ENCODE peak calls at places on chromosomes 16 and 17, in five cellular contexts. One of them, this sample, is unnamed.

GRCh38 chr17:62848334-62848733 is 40.2 kb upstream of the MARCHF10 start:
- DNase-seq in GM12878: no peak
- DNase-seq in A673: no peak
- DNase-seq in PC-3: no peak
- DNase-seq in neural progenitor cell: no peak
- DNase-seq in this sample: no peak

GRCh38 chr16:9818702-9819101 is 363.5 kb downstream of the GRIN2A start:
- DNase-seq in GM12878: no peak
- DNase-seq in A673: no peak
- DNase-seq in PC-3: no peak
- DNase-seq in neural progenitor cell: no peak
- DNase-seq in this sample: no peak

GRCh38 chr16:31029272-31029671 is 4.1 kb upstream of the STX4 start:
- DNase-seq in GM12878: no peak
- DNase-seq in A673: no peak
- DNase-seq in PC-3: no peak
- DNase-seq in neural progenitor cell: no peak
- DNase-seq in this sample: no peak

GRCh38 chr17:7241783-7242716 is at the start of gene GABARAP:
- DNase-seq in GM12878: peak; percentile 60
- DNase-seq in A673: peak; percentile 96
- DNase-seq in PC-3: peak; percentile 80
- DNase-seq in neural progenitor cell: peak; percentile 96
- DNase-seq in this sample: no peak

GRCh38 chr17:33689725-33690124 is 396.6 kb upstream of the ASIC2 start:
- DNase-seq in GM12878: no peak
- DNase-seq in A673: no peak
- DNase-seq in PC-3: peak; percentile 2
- DNase-seq in neural progenitor cell: no peak
- DNase-seq in this sample: no peak

GRCh38 chr17:35943537-35943936 is at the start of gene LYZL6:
- DNase-seq in GM12878: no peak
- DNase-seq in A673: no peak
- DNase-seq in PC-3: no peak
- DNase-seq in neural progenitor cell: no peak
- DNase-seq in this sample: no peak

GRCh38 chr17:10768766-10769383 is 35.0 kb downstream of the TMEM238L start:
- DNase-seq in GM12878: no peak
- DNase-seq in A673: no peak
- DNase-seq in PC-3: no peak
- DNase-seq in neural progenitor cell: no peak
- DNase-seq in this sample: no peak

GRCh38 chr17:51354908-51355307 is 94.6 kb downstream of the UTP18 start:
- DNase-seq in GM12878: no peak
- DNase-seq in A673: no peak
- DNase-seq in PC-3: no peak
- DNase-seq in neural progenitor cell: no peak
- DNase-seq in this sample: no peak

GRCh38 chr17:65228734-65229390 is 91.7 kb downstream of the RGS9 start:
- DNase-seq in GM12878: peak; percentile 89
- DNase-seq in A673: peak; percentile 91
- DNase-seq in PC-3: peak; percentile 41
- DNase-seq in neural progenitor cell: no peak
- DNase-seq in this sample: peak; percentile 37

GRCh38 chr16:55372792-55373488 is 48.9 kb downstream of the IRX6 start:
- DNase-seq in GM12878: no peak
- DNase-seq in A673: no peak
- DNase-seq in PC-3: no peak
- DNase-seq in neural progenitor cell: no peak
- DNase-seq in this sample: no peak

GRCh38 chr17:4881761-4882555 is 17.4 kb upstream of the C17orf107 start:
- DNase-seq in GM12878: no peak
- DNase-seq in A673: peak; percentile 68
- DNase-seq in PC-3: peak; percentile 67
- DNase-seq in neural progenitor cell: peak; percentile 79
- DNase-seq in this sample: no peak

GRCh38 chr17:41906465-41907184 is 12.1 kb downstream of the ACLY start:
- DNase-seq in GM12878: no peak
- DNase-seq in A673: peak; percentile 27
- DNase-seq in PC-3: no peak
- DNase-seq in neural progenitor cell: no peak
- DNase-seq in this sample: no peak

GRCh38 chr16:87492721-87493554 is at the start of gene ZCCHC14:
- DNase-seq in GM12878: peak; percentile 35
- DNase-seq in A673: peak; percentile 99
- DNase-seq in PC-3: peak; percentile 93
- DNase-seq in neural progenitor cell: peak; percentile 100
- DNase-seq in this sample: peak; percentile 40

GRCh38 chr17:30493802-30494201 is 16.6 kb downstream of the GOSR1 start:
- DNase-seq in GM12878: no peak
- DNase-seq in A673: no peak
- DNase-seq in PC-3: no peak
- DNase-seq in neural progenitor cell: no peak
- DNase-seq in this sample: no peak

GRCh38 chr16:74700206-74701040 is at the start of gene MLKL:
- DNase-seq in GM12878: peak; percentile 11
- DNase-seq in A673: peak; percentile 62
- DNase-seq in PC-3: peak; percentile 62
- DNase-seq in neural progenitor cell: peak; percentile 53
- DNase-seq in this sample: no peak

GRCh38 chr16:4580245-4580644 is 24.1 kb downstream of the C16orf96 start:
- DNase-seq in GM12878: no peak
- DNase-seq in A673: no peak
- DNase-seq in PC-3: peak; percentile 87
- DNase-seq in neural progenitor cell: no peak
- DNase-seq in this sample: no peak

GRCh38 chr16:24776486-24777220 is 47.2 kb downstream of the TNRC6A start:
- DNase-seq in GM12878: no peak
- DNase-seq in A673: no peak
- DNase-seq in PC-3: no peak
- DNase-seq in neural progenitor cell: no peak
- DNase-seq in this sample: no peak

GRCh38 chr16:72858611-72859493 is 189.1 kb downstream of the ZFHX3 start:
- DNase-seq in GM12878: no peak
- DNase-seq in A673: no peak
- DNase-seq in PC-3: no peak
- DNase-seq in neural progenitor cell: no peak
- DNase-seq in this sample: no peak

GRCh38 chr16:3106205-3106928 is 6.0 kb upstream of the ZNF205 start:
- DNase-seq in GM12878: no peak
- DNase-seq in A673: peak; percentile 93
- DNase-seq in PC-3: peak; percentile 81
- DNase-seq in neural progenitor cell: peak; percentile 97
- DNase-seq in this sample: no peak

GRCh38 chr17:71334041-71334781 is 786.6 kb upstream of the SOX9 start:
- DNase-seq in GM12878: no peak
- DNase-seq in A673: no peak
- DNase-seq in PC-3: no peak
- DNase-seq in neural progenitor cell: peak; percentile 8
- DNase-seq in this sample: no peak

GRCh38 chr17:33964344-33964979 is 290.6 kb upstream of the CCL2 start:
- DNase-seq in GM12878: peak; percentile 84
- DNase-seq in A673: no peak
- DNase-seq in PC-3: no peak
- DNase-seq in neural progenitor cell: no peak
- DNase-seq in this sample: no peak

GRCh38 chr17:8916470-8916869 is 49.0 kb upstream of the PIK3R6 start:
- DNase-seq in GM12878: no peak
- DNase-seq in A673: no peak
- DNase-seq in PC-3: no peak
- DNase-seq in neural progenitor cell: no peak
- DNase-seq in this sample: no peak

GRCh38 chr16:12629271-12629670 is 174.4 kb downstream of the CPPED1 start:
- DNase-seq in GM12878: no peak
- DNase-seq in A673: no peak
- DNase-seq in PC-3: no peak
- DNase-seq in neural progenitor cell: no peak
- DNase-seq in this sample: no peak

GRCh38 chr16:3727806-3728381 is 10.6 kb upstream of the TRAP1 start:
- DNase-seq in GM12878: no peak
- DNase-seq in A673: no peak
- DNase-seq in PC-3: no peak
- DNase-seq in neural progenitor cell: no peak
- DNase-seq in this sample: no peak

DNA sequence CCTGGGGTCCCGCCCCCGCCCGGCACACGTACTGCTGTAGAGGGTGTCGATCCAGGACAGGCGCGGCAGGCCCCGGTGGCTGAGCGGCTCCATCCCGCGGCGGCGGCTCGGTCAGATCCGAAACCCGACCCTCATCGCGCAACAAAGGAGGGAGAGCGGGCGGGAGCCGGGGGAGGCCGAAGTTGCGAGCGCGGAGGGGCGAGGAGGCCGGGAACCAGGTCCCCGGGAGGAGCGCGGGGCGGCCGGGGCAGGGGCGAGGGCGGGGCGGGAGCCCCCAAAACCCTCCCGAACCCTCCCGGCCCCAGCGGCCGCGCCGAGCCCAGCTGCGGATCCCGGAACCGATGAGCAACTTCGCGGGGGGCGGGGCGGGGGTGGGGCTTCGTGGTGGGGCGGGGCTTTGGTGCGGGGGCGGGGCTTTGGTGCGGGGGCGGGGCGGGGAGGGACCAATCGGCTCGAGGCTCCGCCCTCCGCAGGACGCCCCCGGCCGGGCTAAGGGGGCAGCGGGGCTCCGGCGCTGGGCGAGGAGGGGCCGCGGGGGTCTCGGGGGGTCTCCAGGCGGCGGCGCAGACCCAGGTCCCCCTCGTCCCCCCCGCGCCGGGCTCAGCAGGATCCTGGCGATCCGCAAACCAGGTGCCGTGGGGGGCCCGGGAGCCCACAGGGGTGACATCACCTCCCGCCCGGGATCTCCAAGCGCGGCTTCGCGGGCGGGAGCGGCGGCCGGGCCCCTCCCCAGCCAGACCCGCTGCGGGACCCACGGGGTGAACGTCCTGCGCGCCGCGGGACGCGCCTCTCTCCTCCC is at the start of gene ABR:
- DNase-seq in GM12878: no peak
- DNase-seq in A673: peak; percentile 60
- DNase-seq in PC-3: no peak
- DNase-seq in neural progenitor cell: peak; percentile 89
- DNase-seq in this sample: no peak
- H3K27ac ChIP-seq in GM12878: peak within 1 kb of the TSS; percentile 89
- H3K27ac ChIP-seq in A673: no peak within 1 kb of the TSS
- H3K27ac ChIP-seq in PC-3: no peak within 1 kb of the TSS
- H3K27ac ChIP-seq in neural progenitor cell: no peak within 1 kb of the TSS
- H3K27ac ChIP-seq in this sample: no peak within 1 kb of the TSS

GRCh38 chr16:50845296-50845695 is 103.4 kb downstream of the CYLD start:
- DNase-seq in GM12878: no peak
- DNase-seq in A673: no peak
- DNase-seq in PC-3: no peak
- DNase-seq in neural progenitor cell: no peak
- DNase-seq in this sample: no peak

GRCh38 chr16:50847166-50847565 is 105.3 kb downstream of the CYLD start:
- DNase-seq in GM12878: no peak
- DNase-seq in A673: no peak
- DNase-seq in PC-3: no peak
- DNase-seq in neural progenitor cell: no peak
- DNase-seq in this sample: no peak

GRCh38 chr16:50842589-50842988 is 100.7 kb downstream of the CYLD start:
- DNase-seq in GM12878: no peak
- DNase-seq in A673: no peak
- DNase-seq in PC-3: no peak
- DNase-seq in neural progenitor cell: no peak
- DNase-seq in this sample: no peak

GRCh38 chr16:50846511-50846910 is 104.6 kb downstream of the CYLD start:
- DNase-seq in GM12878: no peak
- DNase-seq in A673: no peak
- DNase-seq in PC-3: no peak
- DNase-seq in neural progenitor cell: no peak
- DNase-seq in this sample: no peak

GRCh38 chr16:50844840-50845239 is 103.0 kb downstream of the CYLD start:
- DNase-seq in GM12878: no peak
- DNase-seq in A673: no peak
- DNase-seq in PC-3: no peak
- DNase-seq in neural progenitor cell: no peak
- DNase-seq in this sample: no peak
- TF ChIP-seq EZH2 in GM12878: no peak
- TF ChIP-seq EZH2 in A673: no peak
- TF ChIP-seq EZH2 in PC-3: no peak
- TF ChIP-seq EZH2 in neural progenitor cell: no peak
- TF ChIP-seq EZH2 in this sample: no peak

DNA sequence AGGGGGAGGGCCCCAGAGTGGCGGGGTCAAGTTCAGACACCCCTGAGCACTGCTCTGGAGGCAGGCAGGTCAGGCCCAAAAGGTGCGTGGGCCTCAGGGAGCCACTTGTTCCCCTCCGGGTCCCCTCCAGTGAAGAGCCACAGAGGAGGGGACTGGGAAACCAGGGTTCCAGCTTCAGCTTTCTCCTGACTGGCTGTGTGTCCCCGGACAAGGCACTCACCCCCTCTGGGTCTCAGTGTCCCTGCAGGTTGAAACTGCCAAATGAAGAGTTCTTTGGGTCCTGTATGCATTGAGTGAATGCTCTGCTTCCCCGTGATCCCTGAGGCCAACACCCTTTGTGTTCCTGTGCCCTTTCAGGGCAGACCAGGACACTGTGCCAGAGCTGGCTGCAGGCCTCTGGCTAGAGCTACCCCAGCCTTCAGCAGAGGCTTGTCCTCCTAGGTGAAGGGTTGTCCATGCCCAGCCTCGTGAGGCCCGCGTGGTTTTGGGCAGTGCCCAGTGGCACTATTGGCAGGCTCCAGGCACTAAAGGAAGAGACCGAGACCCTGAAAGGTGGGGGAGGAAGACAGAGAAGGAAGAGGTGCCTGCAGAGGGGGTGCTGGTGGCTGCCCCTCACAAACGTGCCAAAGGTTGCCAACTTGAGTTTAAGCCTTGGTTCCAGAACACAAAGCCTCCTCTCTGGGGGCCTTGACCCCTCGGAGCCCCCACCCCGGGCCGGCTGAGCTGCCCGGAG is 13.2 kb upstream of the WNT3 start:
- DNase-seq in GM12878: no peak
- DNase-seq in A673: no peak
- DNase-seq in PC-3: no peak
- DNase-seq in neural progenitor cell: no peak
- DNase-seq in this sample: no peak
- H3K27ac ChIP-seq in GM12878: no peak overlapping the region
- H3K27ac ChIP-seq in A673: no peak overlapping the region
- H3K27ac ChIP-seq in PC-3: no peak overlapping the region
- H3K27ac ChIP-seq in neural progenitor cell: no peak overlapping the region
- H3K27ac ChIP-seq in this sample: no peak overlapping the region

GRCh38 chr17:48647103-48647963 is 21.2 kb upstream of the HOXB9 start:
- DNase-seq in GM12878: no peak
- DNase-seq in A673: no peak
- DNase-seq in PC-3: no peak
- DNase-seq in neural progenitor cell: peak; percentile 45
- DNase-seq in this sample: no peak

GRCh38 chr17:48646183-48647102 is 20.3 kb upstream of the HOXB9 start:
- DNase-seq in GM12878: no peak
- DNase-seq in A673: no peak
- DNase-seq in PC-3: no peak
- DNase-seq in neural progenitor cell: peak; percentile 42
- DNase-seq in this sample: no peak

GRCh38 chr17:48644159-48644558 is 18.0 kb upstream of the HOXB9 start:
- DNase-seq in GM12878: no peak
- DNase-seq in A673: no peak
- DNase-seq in PC-3: no peak
- DNase-seq in neural progenitor cell: no peak
- DNase-seq in this sample: no peak

GRCh38 chr17:48644910-48645557 is 18.9 kb upstream of the HOXB9 start:
- DNase-seq in GM12878: no peak
- DNase-seq in A673: no peak
- DNase-seq in PC-3: no peak
- DNase-seq in neural progenitor cell: peak; percentile 1
- DNase-seq in this sample: no peak

GRCh38 chr17:48645639-48646182 is 19.6 kb upstream of the HOXB9 start:
- DNase-seq in GM12878: no peak
- DNase-seq in A673: no peak
- DNase-seq in PC-3: no peak
- DNase-seq in neural progenitor cell: no peak
- DNase-seq in this sample: no peak
- TF ChIP-seq EZH2 in GM12878: no peak
- TF ChIP-seq EZH2 in A673: no peak
- TF ChIP-seq EZH2 in PC-3: no peak
- TF ChIP-seq EZH2 in neural progenitor cell: no peak
- TF ChIP-seq EZH2 in this sample: no peak